ENCODE peak calls at places on chromosomes 2 and 18, in six cellular contexts. S is tibial artery, N is AG04449, B is lower leg skin, Q is esophagus squamous epithelium, C is right lobe of liver. G is an unnamed sample.
A peak's percentile ranks its signal among the peaks of the same experiment; 100 is the strongest.

GRCh38 chr18:76978616-76979015 is 154.0 kb downstream of the MBP start:
- DNase-seq in S (no peak), N (no peak), B (no peak), Q (no peak), C (no peak), G (no peak)

GRCh38 chr2:239157269-239157668 is 243.6 kb downstream of the HDAC4 start:
- DNase-seq in S (peak; percentile 57), N (no peak), B (no peak), Q (no peak), C (peak; percentile 19), G (peak; percentile 12)

GRCh38 chr2:238761802-238762373 is 86.0 kb upstream of the TWIST2 start:
- DNase-seq in S (no peak), N (no peak), B (no peak), Q (no peak), C (no peak), G (no peak)

GRCh38 chr2:46024146-46024779 is 272.9 kb upstream of the EPAS1 start:
- DNase-seq in S (no peak), N (no peak), B (no peak), Q (no peak), C (no peak), G (no peak)

GRCh38 chr2:17296676-17297075 is 221.6 kb downstream of the RAD51AP2 start:
- DNase-seq in S (no peak), N (no peak), B (no peak), Q (no peak), C (no peak), G (no peak)

GRCh38 chr18:8847900-8848299 is 142.5 kb downstream of the MTCL1 start:
- DNase-seq in S (no peak), N (no peak), B (no peak), Q (no peak), C (no peak), G (no peak)

GRCh38 chr2:233795735-233796171 is 17.6 kb downstream of the MROH2A start:
- DNase-seq in S (peak; percentile 42), N (no peak), B (no peak), Q (no peak), C (no peak), G (no peak)

GRCh38 chr18:77820472-77820871 is 570.8 kb downstream of the GALR1 start:
- DNase-seq in S (no peak), N (no peak), B (no peak), Q (no peak), C (no peak), G (no peak)

GRCh38 chr2:240322231-240322955 is 113.1 kb upstream of the GPC1 start:
- DNase-seq in S (peak; percentile 62), N (no peak), B (no peak), Q (no peak), C (no peak), G (no peak)

GRCh38 chr2:53575606-53576360 is 191.8 kb upstream of the CHAC2 start:
- DNase-seq in S (no peak), N (no peak), B (no peak), Q (no peak), C (no peak), G (no peak)

GRCh38 chr2:36433311-36434217 is 78.0 kb downstream of the CRIM1 start:
- DNase-seq in S (no peak), N (peak; percentile 62), B (peak; percentile 58), Q (no peak), C (no peak), G (no peak)

GRCh38 chr2:241887806-241888522 is 18.4 kb downstream of the RTP5 start:
- DNase-seq in S (no peak), N (no peak), B (no peak), Q (no peak), C (no peak), G (no peak)

GRCh38 chr2:209663149-209663548 is 108.5 kb upstream of the UNC80 start:
- DNase-seq in S (no peak), N (no peak), B (no peak), Q (no peak), C (no peak), G (no peak)

GRCh38 chr2:137938204-137938603 is 26.1 kb upstream of the HNMT start:
- DNase-seq in S (no peak), N (no peak), B (no peak), Q (no peak), C (no peak), G (no peak)

GRCh38 chr2:163822033-163822432 is 86.2 kb upstream of the FIGN start:
- DNase-seq in S (no peak), N (no peak), B (no peak), Q (no peak), C (no peak), G (no peak)

DNA sequence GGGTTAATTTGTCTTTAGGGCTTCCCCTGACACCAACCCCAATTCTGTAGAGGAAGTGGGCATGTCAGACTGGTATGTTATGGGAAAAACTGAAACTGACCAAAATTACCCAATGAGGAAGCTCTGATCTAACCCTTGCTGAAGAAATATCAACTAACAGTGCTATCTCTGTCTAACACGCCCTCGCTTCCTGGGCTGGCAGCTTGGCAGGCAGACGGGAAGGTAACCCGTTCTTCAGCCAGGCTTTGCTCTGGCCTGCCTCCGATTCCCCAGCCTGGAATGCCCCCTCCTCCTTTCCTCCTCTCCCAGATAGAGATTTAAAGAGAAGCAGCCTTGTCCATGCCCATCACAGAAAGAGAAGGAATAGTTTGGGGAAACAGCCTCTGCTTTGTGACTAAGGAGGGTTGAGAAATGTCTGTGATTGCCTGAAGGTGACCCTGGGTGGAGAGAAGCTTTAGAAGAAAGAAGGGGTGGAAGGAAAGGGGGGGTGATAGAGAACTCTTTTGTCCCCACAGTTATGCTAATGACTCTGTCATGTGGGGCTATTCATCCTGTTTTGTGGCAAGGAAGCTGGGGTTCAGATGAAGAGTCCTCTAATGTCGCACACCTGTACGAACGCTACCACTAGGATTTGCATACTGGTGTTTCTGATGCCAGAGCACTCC is 15.4 kb downstream of the HK2 start:
- DNase-seq in S (no peak), N (no peak), B (peak; percentile 35), Q (no peak), C (no peak), G (no peak)
- TF ChIP-seq CTCF in S (no peak), N (no peak), B (no peak), Q (no peak), C (no peak), G (no peak)

GRCh38 chr2:219983836-219984235 is 356.4 kb downstream of the SLC4A3 start:
- DNase-seq in S (no peak), N (no peak), B (no peak), Q (no peak), C (no peak), G (no peak)
- TF ChIP-seq CTCF in S (no peak), N (no peak), B (no peak), Q (no peak), C (no peak), G (no peak)

GRCh38 chr2:42812899-42813479 is 20.6 kb upstream of the HAAO start:
- DNase-seq in S (no peak), N (no peak), B (peak; percentile 43), Q (no peak), C (no peak), G (no peak)
- TF ChIP-seq CTCF in S (peak; percentile 64), N (peak; percentile 25), B (no peak), Q (peak; percentile 61), C (peak; percentile 40), G (no peak)

GRCh38 chr2:200308421-200309295 is 2.2 kb downstream of the SPATS2L start:
- DNase-seq in S (no peak), N (no peak), B (no peak), Q (no peak), C (no peak), G (no peak)

GRCh38 chr2:200308001-200308400 is 1.5 kb downstream of the SPATS2L start:
- DNase-seq in S (no peak), N (no peak), B (no peak), Q (no peak), C (no peak), G (no peak)

GRCh38 chr2:200306719-200306968 is 151 bp downstream of the SPATS2L start:
- DNase-seq in S (peak; percentile 54), N (no peak), B (no peak), Q (no peak), C (no peak), G (no peak)

GRCh38 chr2:200306969-200307811 is 697 bp downstream of the SPATS2L start:
- DNase-seq in S (peak; percentile 69), N (no peak), B (no peak), Q (no peak), C (peak; percentile 62), G (no peak)

GRCh38 chr2:200305797-200306718 is at the start of gene SPATS2L:
- DNase-seq in S (peak; percentile 85), N (no peak), B (peak; percentile 64), Q (peak; percentile 12), C (peak; percentile 84), G (peak; percentile 55)
- TF ChIP-seq CTCF in S (peak; percentile 20), N (no peak), B (peak; percentile 28), Q (peak; percentile 5), C (no peak), G (no peak)

GRCh38 chr2:70767699-70768584 is at the start of gene ADD2:
- DNase-seq in S (no peak), N (no peak), B (no peak), Q (no peak), C (peak; percentile 22), G (no peak)
- TF ChIP-seq CTCF in S (no peak), N (no peak), B (no peak), Q (no peak), C (no peak), G (no peak)

GRCh38 chr2:85309699-85310321 is 18.0 kb downstream of the TGOLN2 start:
- DNase-seq in S (peak; percentile 55), N (no peak), B (no peak), Q (no peak), C (no peak), G (no peak)
- TF ChIP-seq CTCF in S (no peak), N (no peak), B (no peak), Q (no peak), C (no peak), G (no peak)

GRCh38 chr2:237692601-237693079 is 65.3 kb downstream of the LRRFIP1 start:
- DNase-seq in S (peak; percentile 80), N (no peak), B (no peak), Q (no peak), C (peak; percentile 52), G (no peak)

GRCh38 chr2:237693281-237694039 is 66.1 kb downstream of the LRRFIP1 start:
- DNase-seq in S (no peak), N (no peak), B (no peak), Q (no peak), C (no peak), G (no peak)

GRCh38 chr2:237696471-237696870 is 69.1 kb downstream of the LRRFIP1 start:
- DNase-seq in S (no peak), N (no peak), B (no peak), Q (no peak), C (no peak), G (no peak)

GRCh38 chr2:237695201-237695780 is 67.9 kb downstream of the LRRFIP1 start:
- DNase-seq in S (no peak), N (peak; percentile 95), B (no peak), Q (no peak), C (no peak), G (no peak)

GRCh38 chr2:237694423-237695194 is 67.2 kb downstream of the LRRFIP1 start:
- DNase-seq in S (no peak), N (no peak), B (no peak), Q (no peak), C (no peak), G (no peak)
- TF ChIP-seq CTCF in S (no peak), N (no peak), B (no peak), Q (no peak), C (no peak), G (no peak)

GRCh38 chr2:174888136-174888535 is 117.0 kb downstream of the CHN1 start:
- DNase-seq in S (no peak), N (no peak), B (no peak), Q (no peak), C (no peak), G (no peak)
- TF ChIP-seq CTCF in S (no peak), N (no peak), B (no peak), Q (no peak), C (no peak), G (no peak)

G was measured in omental fat pad.